ENCODE peak calls at places on chromosomes 5 and 9, in six cellular contexts. V is IMR-90, D is A549, G is HEK293T, W is K562, Q is GM12878. Y is an unnamed sample.

GRCh38 chr9:71725590-71726338 is 42.5 kb downstream of the CEMIP2 start:
- DNase-seq in V (peak; percentile 90), D (peak; percentile 70), G (no peak), W (peak; percentile 57), Q (no peak), Y (peak; percentile 95)

GRCh38 chr5:176781638-176782570 is 28.5 kb upstream of the UNC5A start:
- DNase-seq in V (no peak), D (no peak), G (no peak), W (no peak), Q (no peak), Y (no peak)

GRCh38 chr5:1254196-1254595 is 29.0 kb downstream of the SLC6A18 start:
- DNase-seq in V (no peak), D (no peak), G (no peak), W (no peak), Q (no peak), Y (no peak)

GRCh38 chr9:124354364-124355031 is 60.7 kb downstream of the PSMB7 start:
- DNase-seq in V (no peak), D (no peak), G (no peak), W (no peak), Q (no peak), Y (no peak)

GRCh38 chr9:71747572-71747971 is 20.7 kb downstream of the CEMIP2 start:
- DNase-seq in V (no peak), D (no peak), G (no peak), W (no peak), Q (no peak), Y (no peak)

GRCh38 chr9:94767331-94768099 is 41.0 kb downstream of the AOPEP start:
- DNase-seq in V (peak; percentile 68), D (no peak), G (no peak), W (no peak), Q (no peak), Y (no peak)

GRCh38 chr9:88179080-88179521 is 40.8 kb upstream of the SPATA31C2 start:
- DNase-seq in V (no peak), D (no peak), G (no peak), W (no peak), Q (no peak), Y (no peak)

GRCh38 chr9:35954942-35955546 is 2.9 kb downstream of the OR2S2 start:
- DNase-seq in V (peak; percentile 90), D (peak; percentile 42), G (peak; percentile 74), W (peak; percentile 65), Q (no peak), Y (peak; percentile 56)

GRCh38 chr5:16894236-16895057 is 41.6 kb downstream of the MYO10 start:
- DNase-seq in V (peak; percentile 96), D (peak; percentile 88), G (peak; percentile 42), W (peak; percentile 16), Q (no peak), Y (peak; percentile 75)

GRCh38 chr5:97575322-97575721 is 392.3 kb upstream of the RIOK2 start:
- DNase-seq in V (no peak), D (no peak), G (no peak), W (no peak), Q (no peak), Y (no peak)

GRCh38 chr5:10599828-10600227 is 36.0 kb downstream of the ANKRD33B start:
- DNase-seq in V (peak; percentile 78), D (no peak), G (no peak), W (no peak), Q (no peak), Y (no peak)

GRCh38 chr9:2919347-2919746 is 75.5 kb upstream of the PUM3 start:
- DNase-seq in V (no peak), D (no peak), G (no peak), W (no peak), Q (no peak), Y (no peak)

GRCh38 chr5:34930527-34930844 is 1.1 kb downstream of the DNAJC21 start:
- DNase-seq in V (peak; percentile 73), D (no peak), G (no peak), W (no peak), Q (no peak), Y (no peak)

GRCh38 chr9:89138463-89139390 is 39.9 kb downstream of the SHC3 start:
- DNase-seq in V (peak; percentile 71), D (no peak), G (no peak), W (no peak), Q (no peak), Y (no peak)

GRCh38 chr9:135210676-135211523 is 123.4 kb downstream of the OLFM1 start:
- DNase-seq in V (no peak), D (no peak), G (no peak), W (no peak), Q (no peak), Y (no peak)

GRCh38 chr9:129586647-129587046 is 34.3 kb downstream of the C9orf50 start:
- DNase-seq in V (no peak), D (no peak), G (no peak), W (peak; percentile 41), Q (no peak), Y (no peak)

GRCh38 chr5:98193921-98194760 is 579.3 kb upstream of the RGMB start:
- DNase-seq in V (no peak), D (no peak), G (no peak), W (no peak), Q (no peak), Y (no peak)

GRCh38 chr5:93830893-93831292 is 89.5 kb upstream of the POU5F2 start:
- DNase-seq in V (no peak), D (no peak), G (no peak), W (no peak), Q (no peak), Y (no peak)

GRCh38 chr9:87109851-87110250 is 162.5 kb upstream of the GAS1 start:
- DNase-seq in V (peak; percentile 72), D (no peak), G (no peak), W (no peak), Q (no peak), Y (no peak)

GRCh38 chr5:168042284-168043080 is 249.0 kb upstream of the WWC1 start:
- DNase-seq in V (no peak), D (no peak), G (no peak), W (no peak), Q (no peak), Y (no peak)

DNA sequence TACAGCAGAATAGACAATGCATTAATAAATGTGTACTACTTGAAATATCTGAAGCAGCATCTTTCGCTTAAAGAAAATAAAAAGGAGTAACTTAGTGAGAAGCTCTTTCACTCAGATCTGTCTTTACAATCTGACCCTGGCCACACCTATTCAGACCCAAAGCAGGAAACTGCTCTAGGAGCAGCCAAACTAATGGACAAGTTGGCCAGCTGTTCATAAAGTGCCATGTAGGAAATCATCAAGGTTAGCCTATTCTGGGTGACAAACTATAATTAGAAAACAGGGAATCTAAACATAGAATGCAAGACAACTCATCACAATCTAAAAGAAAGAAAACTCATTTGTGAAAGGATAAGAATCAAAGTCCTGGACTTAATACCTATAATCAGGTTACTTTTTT is 101.3 kb downstream of the AGTPBP1 start:
- DNase-seq in V (no peak), D (no peak), G (no peak), W (no peak), Q (no peak), Y (no peak)
- TF ChIP-seq BHLHE40 in V (no peak), D (no peak), G (no peak), W (no peak), Q (no peak), Y (no peak)

GRCh38 chr9:30522486-30522885 is 1862.0 kb upstream of the ACO1 start:
- DNase-seq in V (no peak), D (no peak), G (no peak), W (no peak), Q (no peak), Y (no peak)

GRCh38 chr9:30519756-30520155 is 1864.7 kb upstream of the ACO1 start:
- DNase-seq in V (no peak), D (no peak), G (no peak), W (no peak), Q (no peak), Y (no peak)

DNA sequence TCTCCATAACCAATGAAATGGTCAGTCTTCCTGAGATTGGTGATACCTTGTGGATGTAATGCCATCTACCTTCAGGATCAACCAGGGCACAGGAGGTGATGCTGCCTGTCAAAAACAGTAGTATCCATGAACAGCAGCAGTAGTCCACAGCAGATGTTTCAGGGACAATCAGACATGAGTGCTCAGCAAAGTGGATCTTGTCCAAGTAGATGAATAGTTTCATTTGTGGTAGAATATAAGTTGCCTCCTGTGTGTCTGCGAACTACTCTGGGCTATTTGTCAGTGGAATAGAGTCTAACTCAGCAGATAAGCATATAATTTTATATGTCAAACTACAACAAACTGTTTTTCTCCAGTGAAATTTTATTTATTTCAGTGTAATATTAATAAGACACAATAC is 1860.1 kb upstream of the ACO1 start:
- DNase-seq in V (no peak), D (no peak), G (no peak), W (no peak), Q (no peak), Y (no peak)
- TF ChIP-seq BHLHE40 in V (no peak), D (no peak), G (no peak), W (no peak), Q (no peak), Y (no peak)

GRCh38 chr5:91171322-91171721 is 211.8 kb downstream of the ARRDC3 start:
- DNase-seq in V (no peak), D (no peak), G (no peak), W (no peak), Q (no peak), Y (no peak)

GRCh38 chr5:91174418-91174817 is 208.7 kb downstream of the ARRDC3 start:
- DNase-seq in V (no peak), D (no peak), G (no peak), W (no peak), Q (no peak), Y (no peak)

GRCh38 chr5:91166040-91166807 is 216.9 kb downstream of the ARRDC3 start:
- DNase-seq in V (peak; percentile 75), D (no peak), G (no peak), W (no peak), Q (no peak), Y (no peak)

GRCh38 chr5:91168859-91169258 is 214.3 kb downstream of the ARRDC3 start:
- DNase-seq in V (no peak), D (no peak), G (no peak), W (no peak), Q (no peak), Y (no peak)

DNA sequence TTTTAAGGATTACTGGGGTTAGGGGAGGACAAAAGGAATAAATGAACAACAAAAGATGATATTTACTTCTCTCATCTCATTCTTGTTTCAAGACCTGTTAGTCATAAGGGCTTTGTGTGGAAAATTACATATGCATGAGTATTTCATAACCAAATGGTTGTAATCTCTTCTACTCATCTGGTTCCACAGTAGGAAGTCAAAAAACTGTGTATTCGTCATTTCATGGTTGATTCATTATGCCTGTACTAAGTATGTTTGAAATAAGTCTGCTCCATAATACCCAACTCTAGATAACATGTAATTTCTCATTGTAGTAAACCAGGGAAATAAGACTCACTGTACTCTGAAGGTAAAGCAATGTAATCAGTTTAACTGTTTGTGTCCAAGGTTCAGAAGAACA is 212.9 kb downstream of the ARRDC3 start:
- DNase-seq in V (peak; percentile 85), D (no peak), G (no peak), W (no peak), Q (no peak), Y (no peak)
- TF ChIP-seq BHLHE40 in V (no peak), D (no peak), G (no peak), W (no peak), Q (no peak), Y (no peak)

DNA sequence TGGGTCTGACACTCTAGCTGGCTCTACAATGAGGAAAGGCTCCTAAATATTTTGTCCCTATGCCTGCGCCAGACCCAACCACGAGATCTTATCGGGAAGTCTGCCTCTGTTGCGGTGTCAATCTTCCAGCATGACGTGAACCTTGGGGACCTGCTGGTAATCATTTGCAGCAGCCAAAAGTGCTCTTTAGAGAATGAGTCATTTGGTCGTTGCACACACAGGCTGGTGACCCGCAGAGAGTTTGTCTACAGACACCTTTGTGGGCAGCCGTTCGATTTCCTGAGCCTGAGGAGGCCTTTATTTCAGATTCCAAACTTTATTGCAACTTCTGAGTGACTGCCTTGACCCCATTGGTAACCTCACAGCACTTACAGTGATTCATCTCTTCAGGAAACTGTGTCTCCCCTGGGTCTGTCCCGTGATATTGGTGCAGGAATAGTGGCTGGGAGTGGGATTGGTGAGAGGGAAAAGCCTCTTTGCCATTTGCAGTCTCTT is 326.1 kb downstream of the NSG2 start:
- DNase-seq in V (no peak), D (peak; percentile 20), G (peak; percentile 63), W (peak; percentile 8), Q (no peak), Y (no peak)
- TF ChIP-seq BHLHE40 in V (no peak), D (no peak), G (no peak), W (no peak), Q (no peak), Y (no peak)